ENCODE peak calls at places on chromosome 13, in nine cellular contexts. K is astrocyte of the cerebellum; C is right atrium auricular region; F is tibial nerve; R is kidney epithelial cell; Y is RWPE1; G is endothelial cell; Z is NCI-H510A treated with DMSO at 0.1 percent for 48 hours; M is activated CD4-positive, CD25-positive, alpha-beta regulatory T cell treated with anti-CD3 and anti-CD28 coated beads, Interleukin-2, amount 50 U/mL, for 16 hours. D is an unnamed sample.

GRCh38 chr13:98752111-98752941 is at the start of gene SLC15A1:
- DNase-seq in K (no peak), C (no peak), F (no peak), R (no peak), Y (no peak), G (peak; percentile 16), Z (no peak), M (no peak), D (no peak)

GRCh38 chr13:25885418-25885817 is 166.4 kb downstream of the SHISA2 start:
- DNase-seq in K (no peak), C (no peak), F (no peak), R (no peak), Y (no peak), G (no peak), Z (no peak), M (no peak), D (no peak)

GRCh38 chr13:114213980-114214379 is 20.7 kb upstream of the CDC16 start:
- DNase-seq in K (no peak), C (no peak), F (no peak), R (no peak), Y (no peak), G (no peak), Z (no peak), M (no peak), D (no peak)

GRCh38 chr13:36736119-36736726 is 62.4 kb downstream of the SERTM1 start:
- DNase-seq in K (peak; percentile 59), C (no peak), F (peak; percentile 16), R (no peak), Y (peak; percentile 38), G (peak; percentile 58), Z (peak; percentile 32), M (no peak), D (no peak)

GRCh38 chr13:59643239-59643865 is 520.4 kb downstream of the DIAPH3 start:
- DNase-seq in K (no peak), C (no peak), F (no peak), R (no peak), Y (no peak), G (no peak), Z (no peak), M (no peak), D (no peak)

GRCh38 chr13:46641274-46642081 is 88.5 kb downstream of the LRCH1 start:
- DNase-seq in K (no peak), C (no peak), F (no peak), R (no peak), Y (no peak), G (no peak), Z (no peak), M (no peak), D (no peak)

GRCh38 chr13:63307239-63307638 is 1891.6 kb upstream of the PCDH20 start:
- DNase-seq in K (no peak), C (no peak), F (no peak), R (no peak), Y (no peak), G (no peak), Z (no peak), M (no peak), D (no peak)

GRCh38 chr13:90690458-90691063 is 656.9 kb upstream of the MIR17HG start:
- DNase-seq in K (peak; percentile 3), C (no peak), F (no peak), R (no peak), Y (no peak), G (no peak), Z (no peak), M (no peak), D (no peak)

GRCh38 chr13:114248011-114248410 is 13.3 kb downstream of the CDC16 start:
- DNase-seq in K (peak; percentile 38), C (no peak), F (no peak), R (no peak), Y (no peak), G (no peak), Z (no peak), M (no peak), D (no peak)

GRCh38 chr13:21218351-21219043 is 42.0 kb downstream of the MRPL57 start:
- DNase-seq in K (no peak), C (no peak), F (no peak), R (no peak), Y (no peak), G (no peak), Z (no peak), M (no peak), D (no peak)

GRCh38 chr13:110443633-110444225 is 117.8 kb downstream of the RAB20 start:
- DNase-seq in K (no peak), C (no peak), F (no peak), R (no peak), Y (no peak), G (no peak), Z (no peak), M (no peak), D (no peak)

D was measured in NCI-H1417 treated with DMSO at 0.1 percent for 48 hours.